ENCODE peak calls at places on chromosomes 1 and 21, in ten cellular contexts. One of them, this sample, is unnamed.

GRCh38 chr1:116873680-116874271 is 35.9 kb upstream of the PTGFRN start:
- DNase-seq in LNCaP clone FGC: no peak
- DNase-seq in AG04450: no peak
- DNase-seq in cardiac fibroblast: peak; percentile 41
- DNase-seq in astrocyte of the spinal cord: peak; percentile 16
- DNase-seq in H7: no peak
- DNase-seq in psoas muscle: no peak
- DNase-seq in NB4: no peak
- DNase-seq in SJSA1: no peak
- DNase-seq in fibroblast of villous mesenchyme: no peak
- DNase-seq in this sample: no peak

GRCh38 chr1:28249013-28249870 is 10.1 kb upstream of the SESN2 start:
- DNase-seq in LNCaP clone FGC: peak; percentile 97
- DNase-seq in NB4: peak; percentile 59
- DNase-seq in fibroblast of villous mesenchyme: peak; percentile 78
- DNase-seq in H7: peak; percentile 65
- DNase-seq in psoas muscle: peak; percentile 90
- DNase-seq in astrocyte of the spinal cord: peak; percentile 60
- DNase-seq in AG04450: no peak
- DNase-seq in cardiac fibroblast: peak; percentile 76
- DNase-seq in SJSA1: no peak
- DNase-seq in this sample: no peak

GRCh38 chr21:25689226-25689625 is 45.5 kb downstream of the ATP5PF start:
- DNase-seq in psoas muscle: no peak
- DNase-seq in astrocyte of the spinal cord: no peak
- DNase-seq in H7: no peak
- DNase-seq in NB4: no peak
- DNase-seq in cardiac fibroblast: no peak
- DNase-seq in LNCaP clone FGC: no peak
- DNase-seq in AG04450: no peak
- DNase-seq in fibroblast of villous mesenchyme: no peak
- DNase-seq in SJSA1: no peak
- DNase-seq in this sample: no peak

GRCh38 chr1:48069662-48070432 is 72.7 kb upstream of the TRABD2B start:
- DNase-seq in H7: no peak
- DNase-seq in NB4: no peak
- DNase-seq in cardiac fibroblast: peak; percentile 48
- DNase-seq in astrocyte of the spinal cord: no peak
- DNase-seq in psoas muscle: no peak
- DNase-seq in LNCaP clone FGC: no peak
- DNase-seq in SJSA1: no peak
- DNase-seq in AG04450: no peak
- DNase-seq in fibroblast of villous mesenchyme: no peak
- DNase-seq in this sample: no peak

GRCh38 chr1:205584732-205585131 is 47.1 kb downstream of the ELK4 start:
- DNase-seq in psoas muscle: peak; percentile 15
- DNase-seq in cardiac fibroblast: no peak
- DNase-seq in LNCaP clone FGC: no peak
- DNase-seq in NB4: no peak
- DNase-seq in fibroblast of villous mesenchyme: no peak
- DNase-seq in astrocyte of the spinal cord: no peak
- DNase-seq in H7: no peak
- DNase-seq in SJSA1: no peak
- DNase-seq in AG04450: no peak
- DNase-seq in this sample: no peak

GRCh38 chr1:39048745-39049370 is 22.7 kb downstream of the NDUFS5 start:
- DNase-seq in SJSA1: no peak
- DNase-seq in H7: no peak
- DNase-seq in astrocyte of the spinal cord: no peak
- DNase-seq in AG04450: no peak
- DNase-seq in NB4: no peak
- DNase-seq in cardiac fibroblast: peak; percentile 39
- DNase-seq in LNCaP clone FGC: no peak
- DNase-seq in fibroblast of villous mesenchyme: no peak
- DNase-seq in psoas muscle: no peak
- DNase-seq in this sample: no peak

GRCh38 chr1:224497714-224498573 is 63.3 kb upstream of the WDR26 start:
- DNase-seq in cardiac fibroblast: peak; percentile 73
- DNase-seq in astrocyte of the spinal cord: peak; percentile 89
- DNase-seq in SJSA1: peak; percentile 84
- DNase-seq in H7: no peak
- DNase-seq in NB4: peak; percentile 84
- DNase-seq in psoas muscle: no peak
- DNase-seq in fibroblast of villous mesenchyme: peak; percentile 71
- DNase-seq in LNCaP clone FGC: no peak
- DNase-seq in AG04450: no peak
- DNase-seq in this sample: peak; percentile 81

GRCh38 chr1:239784896-239785295 is 306.8 kb upstream of the FMN2 start:
- DNase-seq in AG04450: no peak
- DNase-seq in fibroblast of villous mesenchyme: no peak
- DNase-seq in H7: no peak
- DNase-seq in SJSA1: no peak
- DNase-seq in NB4: no peak
- DNase-seq in LNCaP clone FGC: no peak
- DNase-seq in psoas muscle: no peak
- DNase-seq in cardiac fibroblast: no peak
- DNase-seq in astrocyte of the spinal cord: no peak
- DNase-seq in this sample: no peak

GRCh38 chr21:38439957-38440356 is 58.3 kb downstream of the ERG start:
- DNase-seq in AG04450: no peak
- DNase-seq in LNCaP clone FGC: no peak
- DNase-seq in cardiac fibroblast: no peak
- DNase-seq in SJSA1: no peak
- DNase-seq in astrocyte of the spinal cord: no peak
- DNase-seq in NB4: peak; percentile 79
- DNase-seq in psoas muscle: no peak
- DNase-seq in fibroblast of villous mesenchyme: no peak
- DNase-seq in H7: no peak
- DNase-seq in this sample: no peak

GRCh38 chr1:205497351-205497750 is 7.1 kb upstream of the CDK18 start:
- DNase-seq in H7: no peak
- DNase-seq in SJSA1: no peak
- DNase-seq in NB4: no peak
- DNase-seq in cardiac fibroblast: no peak
- DNase-seq in astrocyte of the spinal cord: no peak
- DNase-seq in fibroblast of villous mesenchyme: no peak
- DNase-seq in LNCaP clone FGC: no peak
- DNase-seq in AG04450: no peak
- DNase-seq in psoas muscle: peak; percentile 71
- DNase-seq in this sample: no peak

GRCh38 chr1:64834734-64835133 is 89.9 kb downstream of the RAVER2 start:
- DNase-seq in astrocyte of the spinal cord: peak; percentile 70
- DNase-seq in SJSA1: no peak
- DNase-seq in H7: no peak
- DNase-seq in fibroblast of villous mesenchyme: peak; percentile 28
- DNase-seq in AG04450: no peak
- DNase-seq in cardiac fibroblast: peak; percentile 40
- DNase-seq in LNCaP clone FGC: no peak
- DNase-seq in NB4: no peak
- DNase-seq in psoas muscle: no peak
- DNase-seq in this sample: no peak

GRCh38 chr1:234887026-234887910 is 241.4 kb downstream of the TOMM20 start:
- DNase-seq in fibroblast of villous mesenchyme: peak; percentile 65
- DNase-seq in AG04450: no peak
- DNase-seq in psoas muscle: peak; percentile 81
- DNase-seq in H7: no peak
- DNase-seq in NB4: no peak
- DNase-seq in SJSA1: no peak
- DNase-seq in LNCaP clone FGC: no peak
- DNase-seq in cardiac fibroblast: no peak
- DNase-seq in astrocyte of the spinal cord: no peak
- DNase-seq in this sample: no peak

GRCh38 chr1:212967767-212968166 is 17.4 kb downstream of the VASH2 start:
- DNase-seq in fibroblast of villous mesenchyme: peak; percentile 30
- DNase-seq in AG04450: no peak
- DNase-seq in psoas muscle: no peak
- DNase-seq in astrocyte of the spinal cord: peak; percentile 33
- DNase-seq in SJSA1: no peak
- DNase-seq in NB4: peak; percentile 48
- DNase-seq in H7: peak; percentile 86
- DNase-seq in LNCaP clone FGC: no peak
- DNase-seq in cardiac fibroblast: peak; percentile 29
- DNase-seq in this sample: peak; percentile 8

GRCh38 chr1:209912306-209912705 is 25.7 kb upstream of the SYT14 start:
- DNase-seq in cardiac fibroblast: no peak
- DNase-seq in AG04450: no peak
- DNase-seq in LNCaP clone FGC: no peak
- DNase-seq in H7: no peak
- DNase-seq in astrocyte of the spinal cord: no peak
- DNase-seq in NB4: no peak
- DNase-seq in fibroblast of villous mesenchyme: no peak
- DNase-seq in SJSA1: no peak
- DNase-seq in psoas muscle: no peak
- DNase-seq in this sample: no peak

GRCh38 chr1:221366495-221367095 is 375.3 kb downstream of the DUSP10 start:
- DNase-seq in AG04450: no peak
- DNase-seq in cardiac fibroblast: no peak
- DNase-seq in psoas muscle: no peak
- DNase-seq in LNCaP clone FGC: no peak
- DNase-seq in fibroblast of villous mesenchyme: peak; percentile 39
- DNase-seq in astrocyte of the spinal cord: no peak
- DNase-seq in H7: peak; percentile 19
- DNase-seq in NB4: no peak
- DNase-seq in SJSA1: no peak
- DNase-seq in this sample: no peak

GRCh38 chr1:81604982-81605381 is 195.8 kb upstream of the ADGRL2 start:
- DNase-seq in fibroblast of villous mesenchyme: no peak
- DNase-seq in LNCaP clone FGC: no peak
- DNase-seq in psoas muscle: no peak
- DNase-seq in H7: no peak
- DNase-seq in astrocyte of the spinal cord: no peak
- DNase-seq in AG04450: no peak
- DNase-seq in SJSA1: no peak
- DNase-seq in cardiac fibroblast: no peak
- DNase-seq in NB4: no peak
- DNase-seq in this sample: no peak

GRCh38 chr1:155013632-155014031 is 11.0 kb downstream of the ZBTB7B start:
- DNase-seq in fibroblast of villous mesenchyme: no peak
- DNase-seq in cardiac fibroblast: no peak
- DNase-seq in LNCaP clone FGC: no peak
- DNase-seq in NB4: peak; percentile 60
- DNase-seq in H7: no peak
- DNase-seq in AG04450: no peak
- DNase-seq in astrocyte of the spinal cord: no peak
- DNase-seq in psoas muscle: no peak
- DNase-seq in SJSA1: no peak
- DNase-seq in this sample: no peak

GRCh38 chr1:39640861-39641260 is 1.4 kb upstream of the HEYL start:
- DNase-seq in psoas muscle: no peak
- DNase-seq in SJSA1: peak; percentile 58
- DNase-seq in fibroblast of villous mesenchyme: no peak
- DNase-seq in cardiac fibroblast: no peak
- DNase-seq in H7: no peak
- DNase-seq in AG04450: no peak
- DNase-seq in NB4: no peak
- DNase-seq in LNCaP clone FGC: no peak
- DNase-seq in astrocyte of the spinal cord: no peak
- DNase-seq in this sample: no peak

GRCh38 chr21:42629856-42630410 is 23.5 kb upstream of the PDE9A start:
- DNase-seq in astrocyte of the spinal cord: no peak
- DNase-seq in fibroblast of villous mesenchyme: no peak
- DNase-seq in LNCaP clone FGC: no peak
- DNase-seq in SJSA1: no peak
- DNase-seq in NB4: no peak
- DNase-seq in cardiac fibroblast: no peak
- DNase-seq in H7: no peak
- DNase-seq in psoas muscle: no peak
- DNase-seq in AG04450: no peak
- DNase-seq in this sample: no peak
- H3K4me3 ChIP-seq in astrocyte of the spinal cord: no peak overlapping the region
- H3K4me3 ChIP-seq in fibroblast of villous mesenchyme: no peak overlapping the region
- H3K4me3 ChIP-seq in LNCaP clone FGC: no peak overlapping the region
- H3K4me3 ChIP-seq in SJSA1: no peak overlapping the region
- H3K4me3 ChIP-seq in NB4: no peak overlapping the region
- H3K4me3 ChIP-seq in cardiac fibroblast: no peak overlapping the region
- H3K4me3 ChIP-seq in H7: no peak overlapping the region
- H3K4me3 ChIP-seq in psoas muscle: no peak overlapping the region
- H3K4me3 ChIP-seq in AG04450: no peak overlapping the region
- H3K4me3 ChIP-seq in this sample: no peak overlapping the region

GRCh38 chr1:77303387-77303786 is 21.6 kb downstream of the AK5 start:
- DNase-seq in SJSA1: no peak
- DNase-seq in NB4: no peak
- DNase-seq in psoas muscle: no peak
- DNase-seq in cardiac fibroblast: no peak
- DNase-seq in fibroblast of villous mesenchyme: no peak
- DNase-seq in H7: no peak
- DNase-seq in astrocyte of the spinal cord: no peak
- DNase-seq in LNCaP clone FGC: no peak
- DNase-seq in AG04450: no peak
- DNase-seq in this sample: no peak
- H3K4me3 ChIP-seq in SJSA1: no peak overlapping the region
- H3K4me3 ChIP-seq in NB4: no peak overlapping the region
- H3K4me3 ChIP-seq in psoas muscle: no peak overlapping the region
- H3K4me3 ChIP-seq in cardiac fibroblast: no peak overlapping the region
- H3K4me3 ChIP-seq in fibroblast of villous mesenchyme: no peak overlapping the region
- H3K4me3 ChIP-seq in H7: no peak overlapping the region
- H3K4me3 ChIP-seq in astrocyte of the spinal cord: no peak overlapping the region
- H3K4me3 ChIP-seq in LNCaP clone FGC: no peak overlapping the region
- H3K4me3 ChIP-seq in AG04450: no peak overlapping the region
- H3K4me3 ChIP-seq in this sample: no peak overlapping the region

DNA sequence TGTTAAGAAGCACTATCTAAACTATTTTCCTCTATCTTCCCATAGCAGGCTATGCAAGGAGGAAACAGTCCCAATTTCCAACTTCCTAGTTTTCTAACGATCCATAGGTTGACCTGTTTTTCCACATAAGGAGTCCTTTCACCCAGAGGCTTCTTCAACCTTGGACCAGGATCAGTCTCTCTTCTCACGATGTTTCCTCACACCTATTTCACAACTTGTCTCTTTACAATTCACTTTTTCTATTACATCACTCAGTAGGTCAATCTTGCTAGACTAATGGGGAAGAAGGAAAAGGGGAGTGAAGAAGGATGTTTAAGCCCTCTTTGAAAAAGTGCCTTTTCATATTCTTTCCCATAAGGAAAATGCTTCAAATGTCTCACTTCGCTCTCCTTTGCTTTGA is 15.9 kb downstream of the PALMD start:
- DNase-seq in astrocyte of the spinal cord: no peak
- DNase-seq in AG04450: no peak
- DNase-seq in SJSA1: no peak
- DNase-seq in fibroblast of villous mesenchyme: peak; percentile 70
- DNase-seq in psoas muscle: no peak
- DNase-seq in NB4: peak; percentile 14
- DNase-seq in H7: no peak
- DNase-seq in cardiac fibroblast: peak; percentile 62
- DNase-seq in LNCaP clone FGC: no peak
- DNase-seq in this sample: no peak
- H3K4me3 ChIP-seq in astrocyte of the spinal cord: no peak overlapping the region
- H3K4me3 ChIP-seq in AG04450: no peak overlapping the region
- H3K4me3 ChIP-seq in SJSA1: no peak overlapping the region
- H3K4me3 ChIP-seq in fibroblast of villous mesenchyme: no peak overlapping the region
- H3K4me3 ChIP-seq in psoas muscle: peak overlapping the region; percentile 28
- H3K4me3 ChIP-seq in NB4: no peak overlapping the region
- H3K4me3 ChIP-seq in H7: no peak overlapping the region
- H3K4me3 ChIP-seq in cardiac fibroblast: no peak overlapping the region
- H3K4me3 ChIP-seq in LNCaP clone FGC: no peak overlapping the region
- H3K4me3 ChIP-seq in this sample: no peak overlapping the region

DNA sequence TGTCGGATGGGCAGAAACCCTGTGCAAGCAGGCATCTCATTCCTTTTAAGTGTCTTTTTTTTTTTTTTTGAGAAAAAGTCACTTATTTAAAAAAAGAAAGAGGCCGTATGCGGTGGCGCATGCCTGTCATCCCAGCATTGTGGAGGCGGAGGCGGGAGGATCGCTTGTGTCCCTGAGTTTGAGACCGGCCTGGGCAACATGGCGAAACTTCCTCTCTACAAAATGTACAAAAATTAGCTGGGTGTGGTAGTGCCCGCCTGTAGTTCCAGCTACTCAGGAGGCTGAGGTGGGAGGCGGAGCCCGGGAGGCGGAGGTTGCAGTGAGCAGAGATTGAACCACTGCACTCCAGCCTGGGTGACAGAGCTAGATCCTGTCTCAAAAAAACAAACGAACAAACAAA is 1.7 kb downstream of the GPR137B start:
- DNase-seq in SJSA1: no peak
- DNase-seq in psoas muscle: no peak
- DNase-seq in NB4: no peak
- DNase-seq in cardiac fibroblast: no peak
- DNase-seq in astrocyte of the spinal cord: no peak
- DNase-seq in fibroblast of villous mesenchyme: no peak
- DNase-seq in AG04450: no peak
- DNase-seq in LNCaP clone FGC: no peak
- DNase-seq in H7: no peak
- DNase-seq in this sample: no peak
- H3K4me3 ChIP-seq in SJSA1: no peak overlapping the region
- H3K4me3 ChIP-seq in psoas muscle: peak overlapping the region; percentile 67
- H3K4me3 ChIP-seq in NB4: no peak overlapping the region
- H3K4me3 ChIP-seq in cardiac fibroblast: peak overlapping the region; percentile 75
- H3K4me3 ChIP-seq in astrocyte of the spinal cord: no peak overlapping the region
- H3K4me3 ChIP-seq in fibroblast of villous mesenchyme: peak overlapping the region; percentile 75
- H3K4me3 ChIP-seq in AG04450: peak overlapping the region; percentile 89
- H3K4me3 ChIP-seq in LNCaP clone FGC: peak overlapping the region; percentile 10
- H3K4me3 ChIP-seq in H7: no peak overlapping the region
- H3K4me3 ChIP-seq in this sample: peak overlapping the region; percentile 84